ENCODE peak calls at places on chromosomes 2 and 18, in ten cellular contexts. R is GM06990; M is NCI-H146; L is retinal pigment epithelial cell; A is activated CD4-positive, alpha-beta T cell treated with anti-CD3 and anti-CD28 coated beads, Interleukin-2, amount 50 U/mL, for 48 hours; K is activated naive CD4-positive, alpha-beta T cell treated with anti-CD3 and anti-CD28 coated beads for 36 hours; S is stimulated activated CD4-positive, alpha-beta T cell treated with anti-CD3 and anti-CD28 coated beads, Interleukin-12 subunit alpha, Interleukin-12 subunit beta, amount 100 ng/mL, for 48 hours; X is HCEC 1CT; G is spleen; W is posterior vena cava. C is an unnamed sample.

GRCh38 chr18:41371718-41372117 is 583.3 kb upstream of the PIK3C3 start:
- DNase-seq in R (no peak), G (no peak), S (no peak), M (peak), W (no peak), A (no peak), K (no peak), L (no peak), X (no peak), C (peak)

GRCh38 chr2:108923019-108923700 is 65.9 kb downstream of the EDAR start:
- DNase-seq in R (no peak), K (no peak), L (no peak), S (no peak), G (peak), A (no peak), M (peak), X (no peak), W (peak), C (no peak)

GRCh38 chr2:112821142-112821541 is 15.4 kb downstream of the IL1B start:
- DNase-seq in A (peak), S (peak), X (no peak), W (no peak), L (no peak), K (peak), M (no peak), G (no peak), R (peak), C (no peak)

GRCh38 chr2:158745067-158745865 is 49.9 kb upstream of the DAPL1 start:
- DNase-seq in L (no peak), X (peak), M (peak), R (no peak), S (no peak), W (no peak), K (peak), G (no peak), A (peak), C (peak)

GRCh38 chr2:196925768-196926561 is 542 bp downstream of the PGAP1 start:
- DNase-seq in L (no peak), X (peak), W (no peak), A (peak), K (peak), S (peak), G (peak), R (no peak), M (peak), C (peak)

GRCh38 chr2:152421521-152422367 is 86.8 kb downstream of the FMNL2 start:
- DNase-seq in A (no peak), G (no peak), S (no peak), L (peak), R (peak), M (no peak), W (no peak), X (peak), K (peak), C (no peak)

GRCh38 chr18:32446780-32447179 is 23.9 kb downstream of the GAREM1 start:
- DNase-seq in M (peak), K (no peak), X (no peak), A (no peak), R (no peak), W (no peak), G (no peak), L (no peak), S (no peak), C (no peak)

GRCh38 chr2:179963626-179964025 is 43.5 kb downstream of the CWC22 start:
- DNase-seq in S (no peak), X (peak), L (no peak), A (no peak), R (no peak), M (no peak), W (no peak), K (no peak), G (no peak), C (no peak)

GRCh38 chr2:23669413-23670244 is 257.3 kb downstream of the ATAD2B start:
- DNase-seq in A (no peak), R (no peak), X (peak), G (no peak), S (no peak), W (peak), K (no peak), M (no peak), L (peak), C (no peak)

GRCh38 chr2:54669677-54670484 is 53.6 kb upstream of the EML6 start:
- DNase-seq in R (no peak), S (no peak), W (no peak), X (peak), K (no peak), A (no peak), L (no peak), M (no peak), G (no peak), C (no peak)

GRCh38 chr18:4639628-4640310 is 184.7 kb upstream of the DLGAP1 start:
- DNase-seq in R (peak), A (no peak), K (no peak), L (no peak), S (no peak), W (no peak), X (no peak), G (no peak), M (no peak), C (no peak)

GRCh38 chr2:210681481-210681880 is 125.1 kb downstream of the CPS1 start:
- DNase-seq in G (no peak), R (no peak), L (no peak), S (no peak), M (peak), K (no peak), A (no peak), W (no peak), X (no peak), C (no peak)

GRCh38 chr18:49880656-49881055 is 67.3 kb upstream of the ACAA2 start:
- DNase-seq in G (no peak), M (no peak), A (no peak), S (no peak), R (no peak), K (no peak), X (no peak), W (no peak), L (no peak), C (no peak)

GRCh38 chr2:45255568-45255967 is 246.3 kb upstream of the SIX2 start:
- DNase-seq in S (no peak), L (no peak), G (no peak), W (no peak), X (no peak), R (no peak), M (no peak), K (no peak), A (no peak), C (no peak)

GRCh38 chr2:8015848-8016580 is 665.8 kb upstream of the ID2 start:
- DNase-seq in A (no peak), K (no peak), G (no peak), L (no peak), M (no peak), X (no peak), R (no peak), S (no peak), W (no peak), C (no peak)

GRCh38 chr2:241860184-241861078 is 1.7 kb upstream of the PDCD1 start:
- DNase-seq in W (peak), K (no peak), X (no peak), M (no peak), A (peak), R (peak), L (no peak), G (peak), S (no peak), C (peak)

GRCh38 chr2:205754285-205754923 is 72.1 kb downstream of the NRP2 start:
- DNase-seq in W (no peak), R (no peak), K (no peak), S (no peak), L (no peak), X (no peak), A (no peak), G (no peak), M (no peak), C (no peak)

GRCh38 chr2:99571609-99572344 is 82.0 kb upstream of the REV1 start:
- DNase-seq in L (no peak), R (no peak), M (peak), G (no peak), W (no peak), X (no peak), A (no peak), K (no peak), S (no peak), C (peak)

GRCh38 chr2:26961603-26962184 is 8.7 kb upstream of the MAPRE3 start:
- DNase-seq in A (peak), X (peak), K (peak), L (peak), M (peak), S (peak), W (peak), R (peak), G (peak), C (peak)

GRCh38 chr2:127101756-127102463 is 5.0 kb downstream of the BIN1 start:
- DNase-seq in A (no peak), L (no peak), M (no peak), R (no peak), G (peak), W (peak), S (no peak), X (no peak), K (no peak), C (no peak)

GRCh38 chr2:229712125-229712524 is 2.2 kb downstream of the DNER start:
- DNase-seq in R (no peak), M (no peak), G (no peak), L (no peak), A (no peak), X (peak), W (no peak), S (no peak), K (no peak), C (no peak)

GRCh38 chr2:47907097-47907781 is 941 bp upstream of the FBXO11 start:
- DNase-seq in R (no peak), K (peak), M (peak), L (no peak), G (no peak), S (no peak), A (peak), X (no peak), W (no peak), C (peak)

GRCh38 chr18:46732201-46732600 is 24.7 kb downstream of the ST8SIA5 start:
- DNase-seq in M (no peak), G (no peak), K (no peak), L (no peak), S (no peak), R (no peak), X (no peak), A (no peak), W (peak), C (no peak)

GRCh38 chr2:135647836-135648579 is 93.6 kb upstream of the UBXN4 start:
- DNase-seq in W (no peak), A (no peak), S (no peak), K (no peak), X (no peak), G (no peak), L (no peak), R (no peak), M (no peak), C (no peak)

GRCh38 chr2:66702251-66702745 is 267.4 kb downstream of the MEIS1 start:
- DNase-seq in G (no peak), A (no peak), R (no peak), L (no peak), M (no peak), S (no peak), X (no peak), W (no peak), K (no peak), C (no peak)

GRCh38 chr2:7377861-7378569 is 460.8 kb downstream of the RNF144A start:
- DNase-seq in R (no peak), G (no peak), S (no peak), K (no peak), L (no peak), W (no peak), M (peak), X (no peak), A (no peak), C (peak)

GRCh38 chr2:17104454-17104853 is 413.8 kb downstream of the RAD51AP2 start:
- DNase-seq in L (no peak), X (peak), A (no peak), M (no peak), K (no peak), R (no peak), S (no peak), W (no peak), G (no peak), C (no peak)

GRCh38 chr2:75606851-75607798 is 39.5 kb upstream of the MRPL19 start:
- DNase-seq in M (peak), A (no peak), K (no peak), W (no peak), R (no peak), L (no peak), S (no peak), G (no peak), X (peak), C (no peak)

GRCh38 chr2:218000137-218000536 is 2.7 kb downstream of the TNS1 start:
- DNase-seq in S (no peak), A (no peak), K (no peak), L (no peak), M (no peak), W (no peak), X (peak), R (no peak), G (no peak), C (no peak)

GRCh38 chr2:189544638-189545037 is 35.9 kb downstream of the SLC40A1 start:
- DNase-seq in R (no peak), G (no peak), W (no peak), S (no peak), L (no peak), A (no peak), X (no peak), M (no peak), K (no peak), C (no peak)

GRCh38 chr2:64404743-64405142 is 49.2 kb upstream of the LGALSL start:
- DNase-seq in M (no peak), X (no peak), L (no peak), K (no peak), G (no peak), A (no peak), S (no peak), W (no peak), R (no peak), C (no peak)

GRCh38 chr18:3710712-3711269 is 260.8 kb downstream of the TGIF1 start:
- DNase-seq in W (no peak), L (no peak), A (no peak), R (no peak), S (no peak), G (peak), X (no peak), M (peak), K (no peak), C (no peak)

GRCh38 chr2:201419057-201419635 is 32.1 kb downstream of the TRAK2 start:
- DNase-seq in A (no peak), W (no peak), K (peak), S (no peak), M (no peak), X (peak), R (no peak), L (no peak), G (no peak), C (no peak)

GRCh38 chr2:42809876-42810125 is 17.4 kb upstream of the HAAO start:
- DNase-seq in X (peak), M (peak), K (no peak), S (no peak), W (peak), R (no peak), L (no peak), G (peak), A (peak), C (no peak)

GRCh38 chr2:71548589-71549485 is 95.5 kb downstream of the DYSF start:
- DNase-seq in A (peak), R (no peak), W (peak), K (peak), S (peak), X (peak), G (peak), M (peak), L (no peak), C (peak)

GRCh38 chr2:10935953-10936942 is 24.5 kb downstream of the KCNF1 start:
- DNase-seq in A (no peak), X (peak), S (no peak), W (peak), M (peak), G (no peak), R (no peak), K (no peak), L (peak), C (no peak)

GRCh38 chr2:95272781-95273180 is 1.5 kb upstream of the PROM2 start:
- DNase-seq in S (no peak), G (peak), M (no peak), X (no peak), R (no peak), L (no peak), K (no peak), W (peak), A (no peak), C (no peak)

C was measured in SK-N-DZ.